ENCODE peak calls at places on chromosomes 2 and 18, in five cellular contexts. O is A172, N is nucleus accumbens, Q is right cardiac atrium, U is GM03348. B is an unnamed sample.
A peak's percentile ranks its signal among the peaks of the same experiment; 100 is the strongest.

GRCh38 chr2:100320547-100321180 is 1.6 kb downstream of the LONRF2 start:
- DNase-seq in Q (no peak), U (no peak), N (peak; percentile 43), O (no peak), B (no peak)

GRCh38 chr2:7026740-7027139 is 109.5 kb downstream of the RNF144A start:
- DNase-seq in N (no peak), O (no peak), U (no peak), Q (no peak), B (no peak)

GRCh38 chr2:43345391-43345813 is 119.0 kb upstream of the ZFP36L2 start:
- DNase-seq in Q (peak; percentile 66), O (peak; percentile 46), U (no peak), N (no peak), B (peak; percentile 67)

GRCh38 chr18:77086034-77086433 is 46.5 kb downstream of the MBP start:
- DNase-seq in U (peak; percentile 82), O (no peak), N (no peak), Q (no peak), B (no peak)

GRCh38 chr2:63058149-63058741 is 7.6 kb downstream of the OTX1 start:
- DNase-seq in N (no peak), O (no peak), U (peak; percentile 35), Q (no peak), B (no peak)

GRCh38 chr18:60452424-60452823 is 79.8 kb upstream of the MC4R start:
- DNase-seq in N (no peak), U (no peak), O (peak; percentile 42), Q (no peak), B (no peak)

GRCh38 chr2:199462167-199462976 is 4.6 kb upstream of the SATB2 start:
- DNase-seq in N (no peak), U (no peak), Q (no peak), O (no peak), B (no peak)

GRCh38 chr2:17085803-17086202 is 420.2 kb upstream of the CYRIA start:
- DNase-seq in O (no peak), N (no peak), Q (no peak), U (no peak), B (no peak)

GRCh38 chr2:109063326-109063670 is 65.7 kb upstream of the SH3RF3 start:
- DNase-seq in U (no peak), N (no peak), Q (no peak), O (no peak), B (no peak)

GRCh38 chr2:49210191-49210590 is 55.9 kb upstream of the FSHR start:
- DNase-seq in N (no peak), Q (no peak), U (no peak), O (no peak), B (no peak)

GRCh38 chr2:235594041-235594440 is 100.2 kb downstream of the AGAP1 start:
- DNase-seq in O (peak; percentile 72), Q (no peak), U (peak; percentile 81), N (no peak), B (no peak)

GRCh38 chr2:151760139-151760650 is 25.9 kb upstream of the NEB start:
- DNase-seq in O (peak; percentile 12), Q (peak; percentile 48), N (no peak), U (no peak), B (no peak)